ENCODE peak calls at places on chromosomes 2 and 18, in four cellular contexts. One of them, this sample, is unnamed.

GRCh38 chr2:60046529-60046928 is 506.9 kb downstream of the BCL11A start:
- DNase-seq in GM23248: no peak
- DNase-seq in MM.1S: no peak
- DNase-seq in GM23338: no peak
- DNase-seq in this sample: no peak

GRCh38 chr2:149743842-149744468 is 156.4 kb upstream of the MMADHC start:
- DNase-seq in MM.1S: no peak
- DNase-seq in GM23338: no peak
- DNase-seq in GM23248: peak; percentile 94
- DNase-seq in this sample: no peak

GRCh38 chr18:46859855-46860254 is 57.5 kb downstream of the PIAS2 start:
- DNase-seq in MM.1S: no peak
- DNase-seq in GM23248: no peak
- DNase-seq in GM23338: no peak
- DNase-seq in this sample: peak; percentile 29

GRCh38 chr2:147451902-147452515 is 392.8 kb upstream of the ACVR2A start:
- DNase-seq in GM23338: peak; percentile 18
- DNase-seq in MM.1S: no peak
- DNase-seq in GM23248: no peak
- DNase-seq in this sample: no peak

GRCh38 chr2:19048593-19049264 is 309.7 kb downstream of the OSR1 start:
- DNase-seq in GM23248: no peak
- DNase-seq in MM.1S: no peak
- DNase-seq in GM23338: no peak
- DNase-seq in this sample: no peak

GRCh38 chr2:109455731-109456691 is 157.8 kb downstream of the SEPTIN10 start:
- DNase-seq in GM23248: no peak
- DNase-seq in GM23338: no peak
- DNase-seq in MM.1S: no peak
- DNase-seq in this sample: no peak

GRCh38 chr2:127638361-127639110 is 7.4 kb upstream of the GPR17 start:
- DNase-seq in GM23248: no peak
- DNase-seq in MM.1S: no peak
- DNase-seq in GM23338: peak; percentile 72
- DNase-seq in this sample: no peak

GRCh38 chr2:64859208-64860161 is 129.7 kb upstream of the SLC1A4 start:
- DNase-seq in MM.1S: peak; percentile 73
- DNase-seq in GM23338: peak; percentile 81
- DNase-seq in GM23248: peak; percentile 97
- DNase-seq in this sample: no peak

GRCh38 chr2:9747396-9747795 is 95.9 kb upstream of the TAF1B start:
- DNase-seq in GM23338: no peak
- DNase-seq in GM23248: no peak
- DNase-seq in MM.1S: no peak
- DNase-seq in this sample: no peak

GRCh38 chr2:96669539-96670215 is 27.1 kb downstream of the FER1L5 start:
- DNase-seq in GM23338: no peak
- DNase-seq in GM23248: no peak
- DNase-seq in MM.1S: no peak
- DNase-seq in this sample: no peak

GRCh38 chr18:48753741-48754140 is 197.0 kb downstream of the SMAD7 start:
- DNase-seq in GM23248: no peak
- DNase-seq in MM.1S: no peak
- DNase-seq in GM23338: no peak
- DNase-seq in this sample: no peak

GRCh38 chr2:149375801-149376349 is 45.5 kb downstream of the LYPD6 start:
- DNase-seq in MM.1S: no peak
- DNase-seq in GM23338: no peak
- DNase-seq in GM23248: peak; percentile 32
- DNase-seq in this sample: no peak

GRCh38 chr2:168241208-168241607 is 6.2 kb downstream of the STK39 start:
- DNase-seq in GM23248: no peak
- DNase-seq in GM23338: peak; percentile 20
- DNase-seq in MM.1S: no peak
- DNase-seq in this sample: no peak

GRCh38 chr18:79953921-79954651 is 2.6 kb upstream of the SLC66A2 start:
- DNase-seq in MM.1S: no peak
- DNase-seq in GM23248: no peak
- DNase-seq in GM23338: no peak
- DNase-seq in this sample: no peak

GRCh38 chr18:27114842-27115241 is 70.3 kb downstream of the CHST9 start:
- DNase-seq in GM23338: no peak
- DNase-seq in GM23248: no peak
- DNase-seq in MM.1S: no peak
- DNase-seq in this sample: no peak

GRCh38 chr18:59047992-59048363 is 91.7 kb upstream of the SEC11C start:
- DNase-seq in GM23248: no peak
- DNase-seq in GM23338: no peak
- DNase-seq in MM.1S: no peak
- DNase-seq in this sample: no peak

GRCh38 chr2:134432438-134432883 is 178.6 kb downstream of the MGAT5 start:
- DNase-seq in MM.1S: no peak
- DNase-seq in GM23338: no peak
- DNase-seq in GM23248: no peak
- DNase-seq in this sample: no peak

GRCh38 chr2:122244830-122245229 is 489.4 kb downstream of the TSN start:
- DNase-seq in GM23338: no peak
- DNase-seq in MM.1S: no peak
- DNase-seq in GM23248: no peak
- DNase-seq in this sample: no peak

GRCh38 chr2:221467610-221468009 is 104.5 kb downstream of the EPHA4 start:
- DNase-seq in GM23248: peak; percentile 48
- DNase-seq in GM23338: no peak
- DNase-seq in MM.1S: no peak
- DNase-seq in this sample: no peak

GRCh38 chr2:191617589-191617988 is 60.3 kb upstream of the NABP1 start:
- DNase-seq in GM23338: no peak
- DNase-seq in GM23248: no peak
- DNase-seq in MM.1S: peak; percentile 93
- DNase-seq in this sample: peak; percentile 72

GRCh38 chr2:191611614-191612013 is 66.3 kb upstream of the NABP1 start:
- DNase-seq in GM23248: no peak
- DNase-seq in GM23338: no peak
- DNase-seq in MM.1S: peak; percentile 33
- DNase-seq in this sample: peak; percentile 29

GRCh38 chr2:191618046-191618788 is 59.7 kb upstream of the NABP1 start:
- DNase-seq in MM.1S: no peak
- DNase-seq in GM23338: no peak
- DNase-seq in GM23248: no peak
- DNase-seq in this sample: no peak

GRCh38 chr2:191612496-191612895 is 65.4 kb upstream of the NABP1 start:
- DNase-seq in MM.1S: no peak
- DNase-seq in GM23248: peak; percentile 97
- DNase-seq in GM23338: no peak
- DNase-seq in this sample: no peak

GRCh38 chr2:191614759-191615158 is 63.2 kb upstream of the NABP1 start:
- DNase-seq in MM.1S: no peak
- DNase-seq in GM23248: no peak
- DNase-seq in GM23338: no peak
- DNase-seq in this sample: no peak
- H3K27ac ChIP-seq in MM.1S: no peak overlapping the region
- H3K27ac ChIP-seq in GM23248: no peak overlapping the region
- H3K27ac ChIP-seq in GM23338: no peak overlapping the region
- H3K27ac ChIP-seq in this sample: no peak overlapping the region

DNA sequence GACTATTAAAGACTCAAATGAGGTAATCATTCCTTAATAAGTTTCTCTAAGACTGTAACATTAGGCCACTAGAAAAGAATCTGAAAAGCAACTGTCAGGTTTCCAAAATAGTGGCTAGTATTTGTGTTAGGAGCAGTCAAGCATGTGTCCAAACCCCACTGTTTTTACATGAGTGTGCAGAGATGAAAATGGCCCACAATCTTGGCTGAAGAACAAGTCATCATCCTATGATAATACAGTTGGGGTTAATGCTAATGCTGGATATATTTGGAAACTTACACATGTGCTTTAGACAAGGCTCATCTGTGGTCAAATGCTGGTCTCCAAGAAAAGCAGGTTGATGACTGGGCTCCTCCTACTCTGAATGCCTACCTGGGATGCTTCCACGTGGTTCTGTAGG is 73.6 kb downstream of the MAIP1 start:
- DNase-seq in GM23248: no peak
- DNase-seq in MM.1S: no peak
- DNase-seq in GM23338: no peak
- DNase-seq in this sample: no peak
- TF ChIP-seq EZH2phosphoT487 in GM23248: no peak
- TF ChIP-seq EZH2phosphoT487 in MM.1S: no peak
- TF ChIP-seq EZH2phosphoT487 in GM23338: no peak
- TF ChIP-seq EZH2phosphoT487 in this sample: no peak

DNA sequence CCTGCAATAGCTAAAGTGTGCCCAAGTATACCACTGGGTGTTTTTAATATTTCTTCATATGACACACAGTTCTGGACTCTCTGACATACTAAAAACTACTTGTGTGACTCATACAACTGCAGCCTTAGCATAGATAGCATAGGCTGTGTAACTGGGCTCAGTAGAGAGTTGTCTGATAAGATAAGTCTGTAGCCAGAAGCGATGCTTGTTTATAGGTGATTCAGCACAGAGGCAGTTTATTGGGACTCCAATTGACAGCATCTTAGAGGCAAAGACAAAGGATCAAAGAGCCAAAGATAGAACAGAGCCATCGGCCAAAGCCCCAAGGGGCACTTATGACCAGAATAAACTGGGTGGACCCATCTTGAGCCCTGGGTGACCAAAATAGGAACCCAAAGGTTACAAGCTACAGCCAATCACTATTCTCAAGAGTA is 42.3 kb downstream of the AAK1 start:
- DNase-seq in MM.1S: no peak
- DNase-seq in GM23338: no peak
- DNase-seq in GM23248: peak; percentile 87
- DNase-seq in this sample: no peak
- H4K20me1 ChIP-seq in MM.1S: no peaks in the 10 kb centered on the region
- H4K20me1 ChIP-seq in GM23338: no peaks in the 10 kb centered on the region
- H4K20me1 ChIP-seq in GM23248: peaks cover 21% of the 10 kb centered on the region
- H4K20me1 ChIP-seq in this sample: no peaks in the 10 kb centered on the region

DNA sequence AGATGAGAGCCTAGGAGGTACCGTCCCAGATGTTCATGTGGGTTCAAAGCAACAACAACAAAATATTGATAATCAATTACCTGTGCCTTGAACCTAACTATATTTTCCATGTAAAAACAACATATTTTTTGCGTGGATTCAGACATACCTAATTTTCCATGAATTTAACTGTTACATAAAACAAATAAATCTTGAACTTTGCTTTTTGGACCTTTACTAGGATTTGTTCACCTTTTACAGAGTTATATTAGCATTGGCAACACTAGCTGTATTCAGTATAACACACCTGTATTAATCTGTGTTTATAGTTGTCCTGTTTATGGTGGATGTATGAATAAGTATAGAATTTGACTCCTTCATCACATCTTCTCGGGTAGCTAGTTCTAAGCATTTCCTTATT is 115.8 kb upstream of the STON1 start:
- DNase-seq in MM.1S: no peak
- DNase-seq in GM23248: no peak
- DNase-seq in GM23338: no peak
- DNase-seq in this sample: no peak
- H3K27ac ChIP-seq in MM.1S: no peak overlapping the region
- H3K27ac ChIP-seq in GM23248: no peak overlapping the region
- H3K27ac ChIP-seq in GM23338: no peak overlapping the region
- H3K27ac ChIP-seq in this sample: no peak overlapping the region

GRCh38 chr2:201320257-201320656 is 36.9 kb downstream of the FLACC1 start:
- DNase-seq in GM23338: no peak
- DNase-seq in MM.1S: no peak
- DNase-seq in GM23248: no peak
- DNase-seq in this sample: no peak
- TF ChIP-seq EZH2phosphoT487 in GM23338: no peak
- TF ChIP-seq EZH2phosphoT487 in MM.1S: no peak
- TF ChIP-seq EZH2phosphoT487 in GM23248: no peak
- TF ChIP-seq EZH2phosphoT487 in this sample: no peak